ENCODE peak calls at places on chromosomes 3 and 15, in six cellular contexts. One of them, this sample, is unnamed.

GRCh38 chr15:65621638-65622037 is at the start of gene SLC24A1:
- DNase-seq in RPMI7951: no peak
- DNase-seq in type B pancreatic cell: no peak
- DNase-seq in HS-5: no peak
- DNase-seq in left ventricle myocardium inferior: no peak
- DNase-seq in MCF 10A: no peak
- DNase-seq in this sample: no peak

GRCh38 chr3:184016820-184017671 is 638 bp downstream of the ABCC5 start:
- DNase-seq in left ventricle myocardium inferior: peak
- DNase-seq in HS-5: no peak
- DNase-seq in MCF 10A: peak
- DNase-seq in RPMI7951: peak
- DNase-seq in type B pancreatic cell: peak
- DNase-seq in this sample: peak

GRCh38 chr3:29950232-29950631 is 656.2 kb upstream of the TGFBR2 start:
- DNase-seq in MCF 10A: no peak
- DNase-seq in HS-5: no peak
- DNase-seq in left ventricle myocardium inferior: no peak
- DNase-seq in RPMI7951: peak
- DNase-seq in type B pancreatic cell: no peak
- DNase-seq in this sample: peak

GRCh38 chr3:64259646-64260045 is 34.4 kb upstream of the PRICKLE2 start:
- DNase-seq in HS-5: no peak
- DNase-seq in left ventricle myocardium inferior: no peak
- DNase-seq in RPMI7951: peak
- DNase-seq in MCF 10A: no peak
- DNase-seq in type B pancreatic cell: no peak
- DNase-seq in this sample: no peak

GRCh38 chr3:108863799-108864135 is 41.2 kb downstream of the TRAT1 start:
- DNase-seq in HS-5: no peak
- DNase-seq in type B pancreatic cell: no peak
- DNase-seq in left ventricle myocardium inferior: no peak
- DNase-seq in RPMI7951: no peak
- DNase-seq in MCF 10A: no peak
- DNase-seq in this sample: no peak

GRCh38 chr15:28004143-28005003 is 94.7 kb downstream of the OCA2 start:
- DNase-seq in type B pancreatic cell: peak
- DNase-seq in HS-5: no peak
- DNase-seq in left ventricle myocardium inferior: no peak
- DNase-seq in RPMI7951: no peak
- DNase-seq in MCF 10A: no peak
- DNase-seq in this sample: no peak

GRCh38 chr3:99789322-99789721 is 28.3 kb upstream of the CMSS1 start:
- DNase-seq in RPMI7951: peak
- DNase-seq in type B pancreatic cell: no peak
- DNase-seq in HS-5: no peak
- DNase-seq in left ventricle myocardium inferior: no peak
- DNase-seq in MCF 10A: peak
- DNase-seq in this sample: peak

GRCh38 chr3:73786346-73786807 is 161.6 kb upstream of the PDZRN3 start:
- DNase-seq in left ventricle myocardium inferior: no peak
- DNase-seq in HS-5: peak
- DNase-seq in MCF 10A: peak
- DNase-seq in type B pancreatic cell: no peak
- DNase-seq in RPMI7951: peak
- DNase-seq in this sample: peak

GRCh38 chr3:131402391-131403039 is 20.9 kb downstream of the NUDT16 start:
- DNase-seq in HS-5: no peak
- DNase-seq in RPMI7951: peak
- DNase-seq in left ventricle myocardium inferior: no peak
- DNase-seq in MCF 10A: peak
- DNase-seq in type B pancreatic cell: no peak
- DNase-seq in this sample: peak

GRCh38 chr3:39290255-39290654 is 10.4 kb upstream of the CX3CR1 start:
- DNase-seq in type B pancreatic cell: no peak
- DNase-seq in MCF 10A: no peak
- DNase-seq in RPMI7951: peak
- DNase-seq in HS-5: no peak
- DNase-seq in left ventricle myocardium inferior: no peak
- DNase-seq in this sample: no peak

GRCh38 chr3:52614689-52615088 is 71.0 kb downstream of the PBRM1 start:
- DNase-seq in type B pancreatic cell: no peak
- DNase-seq in MCF 10A: no peak
- DNase-seq in RPMI7951: peak
- DNase-seq in HS-5: no peak
- DNase-seq in left ventricle myocardium inferior: no peak
- DNase-seq in this sample: peak

GRCh38 chr15:41417418-41417811 is 520 bp downstream of the RTF1 start:
- DNase-seq in left ventricle myocardium inferior: peak
- DNase-seq in HS-5: no peak
- DNase-seq in MCF 10A: peak
- DNase-seq in type B pancreatic cell: no peak
- DNase-seq in RPMI7951: peak
- DNase-seq in this sample: peak

GRCh38 chr3:177658354-177658753 is 461.1 kb upstream of the TBL1XR1 start:
- DNase-seq in left ventricle myocardium inferior: no peak
- DNase-seq in MCF 10A: no peak
- DNase-seq in RPMI7951: no peak
- DNase-seq in type B pancreatic cell: no peak
- DNase-seq in HS-5: no peak
- DNase-seq in this sample: no peak

GRCh38 chr3:164962610-164963009 is 115.7 kb downstream of the SI start:
- DNase-seq in left ventricle myocardium inferior: no peak
- DNase-seq in type B pancreatic cell: no peak
- DNase-seq in MCF 10A: no peak
- DNase-seq in HS-5: no peak
- DNase-seq in RPMI7951: no peak
- DNase-seq in this sample: no peak

This sample was measured in EL.